ENCODE peak calls at places on chromosomes 16 and 17, in five cellular contexts. Q is tibial artery, W is transverse colon, T is mammary epithelial cell, Z is GM23338. Y is an unnamed sample.

GRCh38 chr16:38941-39892 is 14.2 kb downstream of the POLR3K start:
- DNase-seq in T (peak; percentile 48), Q (no peak), Z (no peak), W (peak; percentile 77), Y (peak; percentile 84)

GRCh38 chr16:68074850-68075249 is 10.3 kb upstream of the NFATC3 start:
- DNase-seq in Z (no peak), T (no peak), W (peak; percentile 68), Q (no peak), Y (no peak)

GRCh38 chr17:73371285-73371684 is 59.5 kb upstream of the CDC42EP4 start:
- DNase-seq in W (no peak), Q (no peak), T (peak; percentile 71), Z (no peak), Y (no peak)

GRCh38 chr17:11150946-11151345 is 90.1 kb upstream of the SHISA6 start:
- DNase-seq in Q (no peak), T (no peak), Z (no peak), W (no peak), Y (no peak)

GRCh38 chr16:71807905-71808592 is 585 bp downstream of the AP1G1 start:
- DNase-seq in Z (peak; percentile 32), W (peak; percentile 47), T (peak; percentile 54), Q (no peak), Y (no peak)

GRCh38 chr17:74677558-74678466 is 34.9 kb downstream of the CD300LF start:
- DNase-seq in Z (peak; percentile 46), Q (no peak), T (no peak), W (no peak), Y (no peak)

GRCh38 chr16:50398336-50398735 is 29.5 kb upstream of the BRD7 start:
- DNase-seq in Z (no peak), T (no peak), W (no peak), Q (no peak), Y (no peak)

GRCh38 chr17:17029938-17030337 is 12.3 kb upstream of the MPRIP start:
- DNase-seq in W (no peak), Q (no peak), T (no peak), Z (no peak), Y (no peak)

GRCh38 chr16:56382901-56383355 is 42.4 kb downstream of the AMFR start:
- DNase-seq in T (peak; percentile 89), W (no peak), Q (no peak), Z (no peak), Y (no peak)

GRCh38 chr17:19284005-19284959 is 47.1 kb downstream of the EPN2 start:
- DNase-seq in W (no peak), Z (no peak), T (no peak), Q (no peak), Y (peak; percentile 10)

GRCh38 chr16:50428116-50428515 is 59.3 kb upstream of the BRD7 start:
- DNase-seq in T (peak; percentile 7), W (no peak), Z (no peak), Q (no peak), Y (no peak)

GRCh38 chr16:23539984-23540816 is 16.9 kb downstream of the EARS2 start:
- DNase-seq in W (no peak), Q (no peak), T (no peak), Z (no peak), Y (no peak)

GRCh38 chr16:84851192-84852127 is 31.7 kb downstream of the CRISPLD2 start:
- DNase-seq in T (peak; percentile 93), Q (no peak), Z (no peak), W (no peak), Y (no peak)

GRCh38 chr16:84724619-84725307 is 25.0 kb downstream of the USP10 start:
- DNase-seq in W (no peak), T (no peak), Q (no peak), Z (no peak), Y (no peak)

GRCh38 chr16:86611517-86611840 is 33.1 kb downstream of the FOXL1 start:
- DNase-seq in Q (peak; percentile 39), Z (no peak), T (no peak), W (no peak), Y (peak; percentile 81)

GRCh38 chr16:66562986-66563385 is 3.3 kb upstream of the CMTM1 start:
- DNase-seq in T (no peak), Q (no peak), W (no peak), Z (no peak), Y (no peak)

GRCh38 chr17:8820311-8821010 is 21.3 kb upstream of the MFSD6L start:
- DNase-seq in Q (no peak), Z (no peak), W (no peak), T (no peak), Y (no peak)

GRCh38 chr16:78655481-78656114 is 556.1 kb downstream of the WWOX start:
- DNase-seq in Z (no peak), T (no peak), Q (no peak), W (no peak), Y (no peak)

GRCh38 chr16:1443980-1444729 is at the start of gene CCDC154:
- DNase-seq in T (no peak), Q (no peak), W (no peak), Z (no peak), Y (no peak)
- H3K4me1 ChIP-seq in T (no peaks in the 10 kb centered on the region), Q (no peaks in the 10 kb centered on the region), W (no peaks in the 10 kb centered on the region), Z (no peaks in the 10 kb centered on the region), Y (no peaks in the 10 kb centered on the region)

GRCh38 chr17:46148247-46148646 is 45.0 kb downstream of the KANSL1 start:
- DNase-seq in Q (no peak), T (no peak), W (no peak), Z (no peak), Y (no peak)
- H3K4me1 ChIP-seq in Q (peaks cover 60% of the 10 kb centered on the region), T (no peaks in the 10 kb centered on the region), W (peaks cover 24% of the 10 kb centered on the region), Z (peaks cover 44% of the 10 kb centered on the region), Y (peaks cover 36% of the 10 kb centered on the region)

DNA sequence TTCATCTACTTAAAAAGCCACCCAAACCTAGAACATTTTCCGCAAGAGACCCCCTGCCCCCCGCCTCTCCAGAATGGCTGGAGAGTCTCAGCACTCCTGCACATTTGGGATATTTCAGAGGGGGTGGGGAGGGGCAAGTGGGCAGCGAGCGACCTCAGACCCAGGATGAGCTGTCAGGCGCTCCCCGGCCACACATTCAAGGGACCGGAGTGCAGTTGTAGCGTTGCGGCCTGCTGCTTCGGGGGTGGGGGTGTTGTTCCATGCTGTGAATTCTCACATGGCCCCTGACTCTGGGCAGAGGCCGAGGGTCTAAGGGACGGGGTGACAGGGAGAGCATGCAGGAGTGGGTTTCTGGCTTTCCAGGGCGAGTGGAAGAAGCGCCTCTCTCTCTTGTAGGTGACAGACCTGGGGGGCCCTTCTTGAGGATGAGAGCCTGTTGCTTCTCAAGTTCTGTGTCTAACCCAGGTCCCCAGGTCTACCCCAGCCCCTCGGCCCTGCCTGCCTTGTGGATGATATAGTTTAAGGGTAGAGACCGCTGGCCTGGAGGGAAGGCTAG is 231.2 kb downstream of the SEC14L1 start:
- DNase-seq in Q (no peak), T (no peak), Z (no peak), W (no peak), Y (peak; percentile 77)
- H3K4me1 ChIP-seq in Q (peaks cover 62% of the 10 kb centered on the region), T (peaks cover 66% of the 10 kb centered on the region), Z (peaks cover 40% of the 10 kb centered on the region), W (peaks cover 58% of the 10 kb centered on the region), Y (peaks cover 28% of the 10 kb centered on the region)

DNA sequence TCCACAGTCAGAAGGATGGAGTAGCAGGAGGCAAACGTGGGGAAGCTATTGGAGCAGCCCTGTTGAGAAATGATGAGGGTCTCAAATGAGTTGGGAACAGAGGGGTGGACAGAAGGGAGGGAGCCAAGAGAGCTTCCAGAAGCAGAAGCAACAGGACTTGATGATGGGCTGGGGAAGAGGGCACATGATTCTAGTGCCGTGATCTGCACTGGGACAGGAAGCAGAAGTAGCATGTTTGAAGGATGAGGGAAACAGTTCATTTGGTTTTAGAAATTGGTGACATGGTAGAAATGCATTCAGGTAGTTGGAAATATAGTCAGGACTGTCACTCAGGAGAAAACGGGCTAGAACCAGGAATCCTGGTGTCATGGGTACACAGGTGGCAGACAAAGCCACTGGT is 19.4 kb downstream of the EMP2 start:
- DNase-seq in W (no peak), Q (no peak), Z (no peak), T (no peak), Y (no peak)
- H3K4me1 ChIP-seq in W (peaks cover 12% of the 10 kb centered on the region), Q (peaks cover 59% of the 10 kb centered on the region), Z (no peaks in the 10 kb centered on the region), T (peaks cover 14% of the 10 kb centered on the region), Y (peaks cover 8% of the 10 kb centered on the region)

GRCh38 chr16:90023078-90023447 is 3.8 kb upstream of the DBNDD1 start:
- DNase-seq in T (no peak), Q (no peak), Z (no peak), W (no peak), Y (no peak)
- H3K4me1 ChIP-seq in T (peaks cover 33% of the 10 kb centered on the region), Q (peaks cover 46% of the 10 kb centered on the region), Z (peaks cover 26% of the 10 kb centered on the region), W (peaks cover 27% of the 10 kb centered on the region), Y (peaks cover 26% of the 10 kb centered on the region)

GRCh38 chr17:40113110-40113960 is 8.4 kb upstream of the MSL1 start:
- DNase-seq in Z (peak; percentile 97), Q (peak; percentile 96), T (peak; percentile 93), W (peak; percentile 97), Y (peak; percentile 96)
- H3K4me1 ChIP-seq in Z (peaks cover 58% of the 10 kb centered on the region), Q (peaks cover 65% of the 10 kb centered on the region), T (peaks cover 45% of the 10 kb centered on the region), W (peaks cover 64% of the 10 kb centered on the region), Y (peaks cover 47% of the 10 kb centered on the region)

GRCh38 chr17:59848778-59849177 is 44.0 kb downstream of the TUBD1 start:
- DNase-seq in Q (peak; percentile 86), T (peak; percentile 48), Z (no peak), W (peak; percentile 81), Y (peak; percentile 94)

GRCh38 chr17:59844884-59845594 is 47.7 kb downstream of the TUBD1 start:
- DNase-seq in W (no peak), Q (no peak), Z (no peak), T (peak; percentile 61), Y (peak; percentile 36)

GRCh38 chr17:59845595-59846390 is 47.0 kb downstream of the TUBD1 start:
- DNase-seq in Q (peak; percentile 52), Z (peak; percentile 54), T (peak; percentile 96), W (peak; percentile 81), Y (peak; percentile 46)

GRCh38 chr17:59846391-59847165 is 46.2 kb downstream of the TUBD1 start:
- DNase-seq in W (peak; percentile 51), T (peak; percentile 95), Q (peak; percentile 60), Z (peak; percentile 62), Y (peak; percentile 72)

GRCh38 chr17:59848385-59848668 is 44.4 kb downstream of the TUBD1 start:
- DNase-seq in T (no peak), Q (no peak), W (no peak), Z (no peak), Y (no peak)
- H3K4me1 ChIP-seq in T (peaks cover 51% of the 10 kb centered on the region), Q (peaks cover 46% of the 10 kb centered on the region), W (peaks cover 85% of the 10 kb centered on the region), Z (peaks cover 17% of the 10 kb centered on the region), Y (peaks cover 28% of the 10 kb centered on the region)

GRCh38 chr16:49274936-49275730 is 6.5 kb downstream of the CBLN1 start:
- DNase-seq in T (no peak), Q (no peak), W (no peak), Z (peak; percentile 64), Y (peak; percentile 51)
- H3K4me1 ChIP-seq in T (no peaks in the 10 kb centered on the region), Q (peaks cover 32% of the 10 kb centered on the region), W (peaks cover 9% of the 10 kb centered on the region), Z (peaks cover 57% of the 10 kb centered on the region), Y (no peaks in the 10 kb centered on the region)